ENCODE peak calls at places on chromosomes 13 and 19, in ten cellular contexts. Q, F, S, L, W, R, E, V, U and C are unnamed samples.
A peak's percentile ranks its signal among the peaks of the same experiment; 100 is the strongest.

GRCh38 chr13:71513414-71514063 is 353.5 kb downstream of the DACH1 start:
- DNase-seq in F (peak; percentile 41), E (no peak), W (no peak), R (no peak), Q (no peak), U (peak; percentile 98), L (no peak), V (no peak), S (no peak), C (no peak)

GRCh38 chr13:69306766-69307165 is 800.9 kb upstream of the ATXN8OS start:
- DNase-seq in Q (no peak), F (no peak), E (no peak), W (no peak), V (no peak), L (no peak), U (no peak), R (no peak), S (no peak), C (no peak)

GRCh38 chr19:1718382-1719315 is 34.7 kb upstream of the ONECUT3 start:
- DNase-seq in S (no peak), E (no peak), R (no peak), U (no peak), V (no peak), F (peak; percentile 47), Q (no peak), W (no peak), L (no peak), C (no peak)

GRCh38 chr13:65940720-65941119 is 1289.4 kb downstream of the PCDH9 start:
- DNase-seq in V (no peak), R (no peak), E (no peak), S (no peak), W (no peak), L (no peak), F (no peak), U (no peak), Q (peak; percentile 32), C (no peak)

GRCh38 chr19:54178581-54179261 is 5.8 kb upstream of the TMC4 start:
- DNase-seq in S (no peak), W (no peak), F (peak; percentile 78), U (no peak), R (no peak), V (no peak), E (peak; percentile 47), Q (no peak), L (no peak), C (peak; percentile 67)

GRCh38 chr13:100423375-100423774 is 165.2 kb downstream of the GGACT start:
- DNase-seq in F (no peak), V (no peak), U (no peak), S (peak; percentile 25), L (peak; percentile 1), E (no peak), R (no peak), Q (no peak), W (no peak), C (peak; percentile 45)

GRCh38 chr13:101611491-101612475 is 159.3 kb downstream of the ITGBL1 start:
- DNase-seq in L (no peak), U (no peak), F (no peak), V (no peak), Q (no peak), S (no peak), R (no peak), W (no peak), E (no peak), C (no peak)

GRCh38 chr19:17163652-17164051 is 51.5 kb upstream of the USE1 start:
- DNase-seq in E (no peak), Q (no peak), L (no peak), V (no peak), S (no peak), R (no peak), F (no peak), U (no peak), W (no peak), C (no peak)

GRCh38 chr13:101649490-101650126 is 197.1 kb downstream of the ITGBL1 start:
- DNase-seq in L (peak; percentile 77), F (no peak), W (peak; percentile 37), U (no peak), E (no peak), R (no peak), V (peak; percentile 18), S (peak; percentile 84), Q (no peak), C (no peak)

GRCh38 chr19:1673645-1674292 is 21.4 kb upstream of the TCF3 start:
- DNase-seq in V (no peak), U (no peak), W (no peak), F (peak; percentile 26), R (no peak), E (no peak), Q (no peak), L (no peak), S (no peak), C (no peak)

GRCh38 chr19:16425993-16426392 is 45.8 kb downstream of the EPS15L1 start:
- DNase-seq in L (no peak), W (no peak), V (no peak), S (no peak), Q (no peak), F (peak; percentile 13), E (no peak), U (no peak), R (no peak), C (no peak)

GRCh38 chr19:14528419-14529253 is 758 bp upstream of the TECR start:
- DNase-seq in L (no peak), R (no peak), F (no peak), Q (no peak), E (no peak), S (no peak), U (no peak), W (no peak), V (no peak), C (no peak)

GRCh38 chr13:98265669-98266551 is 88.8 kb upstream of the RNF113B start:
- DNase-seq in S (no peak), R (no peak), Q (no peak), F (no peak), V (peak; percentile 23), L (peak; percentile 59), E (peak; percentile 68), W (no peak), U (no peak), C (no peak)

GRCh38 chr19:41705393-41706174 is 2.8 kb upstream of the CEACAM5 start:
- DNase-seq in U (no peak), S (no peak), E (peak; percentile 59), L (peak; percentile 18), V (no peak), F (no peak), R (no peak), W (peak; percentile 45), Q (peak; percentile 18), C (no peak)

GRCh38 chr19:29860492-29860891 is 48.7 kb downstream of the CCNE1 start:
- DNase-seq in L (peak; percentile 43), U (peak; percentile 23), Q (no peak), R (no peak), E (no peak), V (peak; percentile 36), W (no peak), F (no peak), S (no peak), C (no peak)

GRCh38 chr13:101945435-101945834 is 456.4 kb downstream of the FGF14 start:
- DNase-seq in U (peak; percentile 20), S (no peak), R (no peak), Q (no peak), E (no peak), W (no peak), F (no peak), V (no peak), L (no peak), C (no peak)

GRCh38 chr13:110170020-110170790 is 136.8 kb downstream of the COL4A1 start:
- DNase-seq in Q (no peak), W (no peak), F (no peak), E (no peak), R (no peak), L (no peak), S (no peak), V (no peak), U (no peak), C (no peak)

GRCh38 chr19:54329476-54330165 is 9.3 kb downstream of the LILRA4 start:
- DNase-seq in L (no peak), Q (no peak), W (no peak), E (no peak), S (no peak), F (no peak), R (no peak), U (no peak), V (no peak), C (no peak)

GRCh38 chr13:25679154-25679553 is 307.4 kb downstream of the ATP8A2 start:
- DNase-seq in F (no peak), E (no peak), U (no peak), L (no peak), Q (no peak), W (no peak), S (no peak), V (no peak), R (no peak), C (no peak)

GRCh38 chr13:69155136-69155535 is 952.5 kb upstream of the ATXN8OS start:
- DNase-seq in F (no peak), Q (no peak), E (no peak), R (no peak), V (no peak), L (no peak), S (no peak), W (no peak), U (no peak), C (no peak)